ENCODE peak calls at places on chromosomes 3 and 15, in four cellular contexts. J is prostate gland, L is right lobe of liver, V is ovary. A is an unnamed sample.

GRCh38 chr3:169811606-169812123 is 1.0 kb upstream of the LRRIQ4 start:
- DNase-seq in J (no peak), L (no peak), V (no peak), A (no peak)

GRCh38 chr3:164397462-164397861 is 680.8 kb downstream of the SI start:
- DNase-seq in J (no peak), L (no peak), V (no peak), A (no peak)

GRCh38 chr15:100572362-100572983 is 29.5 kb downstream of the LINS1 start:
- DNase-seq in J (no peak), L (no peak), V (no peak), A (no peak)

GRCh38 chr3:50390523-50391177 is 31.3 kb upstream of the TMEM115 start:
- DNase-seq in J (peak), L (peak), V (no peak), A (peak)

GRCh38 chr15:59053482-59053881 is 51.5 kb upstream of the CCNB2 start:
- DNase-seq in J (no peak), L (no peak), V (no peak), A (no peak)

GRCh38 chr3:134427400-134428111 is 53.3 kb upstream of the AMOTL2 start:
- DNase-seq in J (no peak), L (no peak), V (no peak), A (no peak)

GRCh38 chr3:72310028-72310987 is 525.4 kb upstream of the PROK2 start:
- DNase-seq in J (peak), L (peak), V (no peak), A (no peak)

GRCh38 chr15:89244512-89244869 is 712 bp downstream of the FANCI start:
- DNase-seq in J (no peak), L (no peak), V (no peak), A (no peak)

GRCh38 chr3:10748040-10748439 is 68.0 kb upstream of the SLC6A11 start:
- DNase-seq in J (no peak), L (no peak), V (no peak), A (no peak)

GRCh38 chr15:66875588-66876422 is 173.8 kb downstream of the SMAD6 start:
- DNase-seq in J (no peak), L (no peak), V (no peak), A (no peak)

GRCh38 chr3:184942735-184943134 is 130.8 kb downstream of the VPS8 start:
- DNase-seq in J (no peak), L (no peak), V (no peak), A (no peak)

GRCh38 chr3:184946922-184947321 is 135.0 kb downstream of the VPS8 start:
- DNase-seq in J (no peak), L (no peak), V (no peak), A (no peak)

GRCh38 chr3:184945886-184946625 is 134.1 kb downstream of the VPS8 start:
- DNase-seq in J (no peak), L (no peak), V (no peak), A (no peak)

GRCh38 chr3:184941408-184941807 is 129.4 kb downstream of the VPS8 start:
- DNase-seq in J (no peak), L (no peak), V (no peak), A (no peak)

GRCh38 chr3:184944221-184944620 is 132.3 kb downstream of the VPS8 start:
- DNase-seq in J (no peak), L (no peak), V (no peak), A (no peak)
- TF ChIP-seq POLR2A in J (no peak), L (no peak), V (no peak), A (no peak)

GRCh38 chr15:64153480-64154367 is 2.2 kb downstream of the SNX22 start:
- DNase-seq in J (peak), L (peak), V (peak), A (peak)
- TF ChIP-seq POLR2A in J (no peak), L (peak), V (no peak), A (peak)

DNA sequence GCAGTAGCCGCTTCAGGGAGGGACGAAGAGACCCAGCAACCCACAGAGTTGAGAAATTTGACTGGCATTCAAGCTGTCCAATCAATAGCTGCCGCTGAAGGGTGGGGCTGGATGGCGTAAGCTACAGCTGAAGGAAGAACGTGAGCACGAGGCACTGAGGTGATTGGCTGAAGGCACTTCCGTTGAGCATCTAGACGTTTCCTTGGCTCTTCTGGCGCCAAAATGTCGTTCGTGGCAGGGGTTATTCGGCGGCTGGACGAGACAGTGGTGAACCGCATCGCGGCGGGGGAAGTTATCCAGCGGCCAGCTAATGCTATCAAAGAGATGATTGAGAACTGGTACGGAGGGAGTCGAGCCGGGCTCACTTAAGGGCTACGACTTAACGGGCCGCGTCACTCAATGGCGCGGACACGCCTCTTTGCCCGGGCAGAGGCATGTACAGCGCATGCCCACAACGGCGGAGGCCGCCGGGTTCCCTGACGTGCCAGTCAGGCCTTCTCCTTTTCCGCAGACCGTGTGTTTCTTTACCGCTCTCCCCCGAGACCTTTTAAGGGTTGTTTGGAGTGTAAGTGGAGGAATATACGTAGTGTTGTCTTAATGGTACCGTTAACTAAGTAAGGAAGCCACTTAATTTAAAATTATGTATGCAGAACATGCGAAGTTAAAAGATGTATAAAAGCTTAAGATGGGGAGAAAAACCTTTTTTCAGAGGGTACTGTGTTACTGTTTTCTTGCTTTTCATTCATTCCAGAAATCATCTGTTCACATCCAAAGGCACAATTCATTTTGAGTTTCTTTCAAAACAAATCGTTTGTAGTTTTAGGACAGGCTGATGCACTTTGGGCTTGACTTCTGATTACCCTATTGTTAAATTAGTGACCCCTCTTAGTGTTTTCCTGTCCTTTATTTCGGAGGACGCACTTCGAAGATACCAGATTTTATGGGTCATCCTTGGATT is at the start of gene MLH1:
- DNase-seq in J (peak), L (peak), V (peak), A (peak)
- TF ChIP-seq POLR2A in J (peak), L (peak), V (peak), A (no peak)

DNA sequence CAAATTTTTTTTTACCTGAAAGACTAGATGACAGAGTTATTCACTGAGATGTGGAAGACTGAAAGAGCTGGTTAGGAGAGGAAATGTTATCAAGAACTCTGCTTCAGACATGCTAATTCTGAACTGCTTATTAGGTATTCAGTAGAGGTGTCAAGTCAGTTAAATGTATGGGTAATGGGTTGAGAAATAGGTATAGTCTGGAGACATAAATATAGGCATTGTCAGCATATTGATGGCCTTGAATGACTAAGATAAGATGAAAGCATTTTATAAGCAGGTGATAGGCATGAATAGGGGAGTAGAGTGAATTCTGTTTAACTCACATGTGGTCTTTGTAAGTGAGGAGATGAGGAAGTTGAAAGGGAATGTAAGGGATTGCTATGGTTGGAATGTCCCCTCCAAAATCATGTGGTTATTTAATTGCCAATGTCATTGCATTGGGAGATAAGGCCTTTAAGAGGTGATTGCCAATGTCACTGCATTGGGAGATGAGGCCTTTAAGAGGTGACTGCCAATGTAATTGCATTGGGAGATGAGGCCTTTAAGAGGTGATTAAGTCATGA is 904.2 kb downstream of the CADM2 start:
- DNase-seq in J (no peak), L (no peak), V (no peak), A (no peak)
- TF ChIP-seq POLR2A in J (no peak), L (no peak), V (no peak), A (no peak)

DNA sequence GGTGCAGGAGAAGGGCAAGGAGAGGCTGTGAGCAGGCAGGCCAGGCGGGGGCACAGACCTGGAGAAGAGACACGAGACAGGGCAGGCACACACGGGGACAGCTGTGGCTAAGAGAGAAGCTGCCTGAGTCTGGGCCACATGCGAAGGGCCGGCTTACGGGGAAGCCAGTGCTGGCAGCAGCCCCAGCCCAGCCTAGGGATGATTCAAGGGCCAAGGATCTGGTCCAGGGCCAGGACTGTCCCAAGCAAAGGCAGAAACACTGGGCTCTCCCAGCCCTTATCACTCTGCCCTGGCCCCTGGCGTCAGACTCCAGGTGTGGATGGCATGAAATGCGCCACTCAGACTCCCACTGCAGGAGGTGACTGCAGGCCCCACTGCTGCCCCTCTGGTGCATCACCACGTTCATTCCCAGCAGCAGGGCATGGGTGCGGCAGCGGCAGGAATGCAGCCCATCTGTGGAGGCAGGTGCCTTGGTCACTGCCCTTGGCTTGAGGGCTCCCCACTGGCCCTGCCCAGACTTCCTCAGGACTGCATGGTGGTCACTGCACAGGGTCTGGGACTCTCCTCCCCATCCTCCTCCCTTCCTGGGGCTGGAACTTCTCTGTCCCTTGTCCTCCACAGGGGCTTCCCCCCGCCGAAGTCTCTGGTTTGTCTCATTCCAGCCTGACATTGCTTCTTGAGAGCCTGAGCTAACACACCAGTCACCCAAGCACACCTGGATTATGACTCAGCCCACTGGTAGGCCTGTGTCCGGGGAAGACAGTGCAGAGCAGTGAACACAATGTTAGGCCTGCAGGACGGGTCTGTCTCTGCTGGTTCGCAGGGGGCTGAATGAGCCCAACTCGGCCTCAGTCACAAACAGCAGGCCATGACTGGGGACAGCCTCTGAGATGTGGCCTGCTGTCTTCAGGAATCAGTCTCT is 69.3 kb downstream of the TBC1D2B start:
- DNase-seq in J (peak), L (peak), V (peak), A (peak)
- TF ChIP-seq POLR2A in J (no peak), L (peak), V (no peak), A (no peak)

DNA sequence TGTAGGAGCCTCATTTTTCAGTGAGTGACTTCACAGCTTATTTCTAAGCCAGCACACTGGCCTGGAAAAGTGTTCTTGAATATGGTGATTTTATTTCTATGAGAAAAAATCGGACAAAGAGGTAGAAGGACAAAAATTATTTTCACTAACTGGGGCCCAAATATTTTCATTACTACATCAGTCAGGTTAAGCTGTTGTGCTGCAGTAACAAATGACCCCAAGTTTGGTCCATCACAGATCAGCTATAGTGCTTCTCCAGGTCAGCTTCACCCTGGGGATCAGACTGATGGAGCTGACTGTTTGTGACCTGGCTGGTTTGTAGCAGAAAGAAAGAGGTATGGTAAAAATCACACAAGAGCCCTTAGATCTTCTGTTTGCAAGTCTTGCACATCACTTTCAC is 97.9 kb upstream of the STT3B start:
- DNase-seq in J (no peak), L (no peak), V (no peak), A (no peak)
- TF ChIP-seq POLR2A in J (no peak), L (no peak), V (no peak), A (no peak)

DNA sequence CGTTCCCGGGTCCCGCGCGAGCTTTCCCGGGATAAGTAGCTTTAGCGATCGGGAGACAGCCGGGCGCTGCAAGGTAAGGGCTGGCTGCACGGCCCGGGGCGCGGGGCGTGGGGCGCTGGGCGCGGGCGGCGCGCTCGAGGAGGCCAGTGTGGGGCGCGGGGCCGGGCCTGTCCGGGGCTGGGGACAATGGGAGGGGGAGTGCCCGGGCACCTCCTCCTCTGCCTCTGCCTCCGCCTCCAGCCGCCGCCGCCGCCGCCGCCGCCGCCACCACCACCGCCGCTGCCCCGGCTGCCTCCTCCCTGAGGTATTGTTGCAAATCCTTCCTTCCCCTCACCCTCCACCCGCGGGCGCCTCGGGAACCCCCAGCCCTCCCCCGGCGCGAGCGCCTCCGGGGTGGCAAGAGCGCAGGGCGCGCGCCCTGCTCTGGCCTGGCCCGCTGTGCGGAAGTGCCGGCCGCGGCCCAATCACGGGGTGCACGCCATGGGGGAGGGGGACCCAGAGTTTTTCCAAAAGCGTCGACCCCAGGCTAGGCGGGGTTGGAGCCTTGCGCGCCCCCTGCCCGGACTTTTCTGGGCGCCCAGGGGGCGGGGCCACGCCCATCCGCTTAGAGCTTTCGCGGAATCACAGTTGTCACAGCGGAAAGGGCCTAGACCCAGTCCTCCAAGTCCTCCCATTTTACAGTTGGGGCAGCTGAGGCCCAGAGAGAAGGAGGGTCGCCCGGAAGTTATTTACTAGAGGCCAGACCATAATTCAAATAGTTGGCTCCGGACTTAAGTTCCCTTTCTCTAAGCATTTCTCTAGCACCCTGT is at the start of gene LPP:
- DNase-seq in J (peak), L (peak), V (peak), A (peak)
- TF ChIP-seq POLR2A in J (peak), L (peak), V (no peak), A (no peak)

GRCh38 chr3:57079221-57079831 is 18.9 kb downstream of the SPATA12 start:
- DNase-seq in J (peak), L (no peak), V (peak), A (peak)
- TF ChIP-seq POLR2A in J (no peak), L (no peak), V (no peak), A (no peak)

A was measured in stomach.